ENCODE peak calls at places on chromosomes 3 and 15, in four cellular contexts. One of them, this sample, is unnamed.

GRCh38 chr3:141401584-141402475 is 33.5 kb downstream of the ZBTB38 start:
- DNase-seq in renal cortical epithelial cell: no peak
- DNase-seq in A549: peak
- DNase-seq in fibroblast of lung: peak
- DNase-seq in this sample: no peak

GRCh38 chr3:66953934-66954333 is 44.2 kb upstream of the KBTBD8 start:
- DNase-seq in renal cortical epithelial cell: no peak
- DNase-seq in A549: no peak
- DNase-seq in fibroblast of lung: no peak
- DNase-seq in this sample: no peak

GRCh38 chr15:63338170-63338569 is 43.5 kb downstream of the CA12 start:
- DNase-seq in renal cortical epithelial cell: peak
- DNase-seq in A549: no peak
- DNase-seq in fibroblast of lung: peak
- DNase-seq in this sample: no peak

GRCh38 chr15:76057332-76058000 is 2.3 kb upstream of the TMEM266 start:
- DNase-seq in fibroblast of lung: peak
- DNase-seq in A549: peak
- DNase-seq in renal cortical epithelial cell: peak
- DNase-seq in this sample: peak

GRCh38 chr15:62115847-62116246 is 49.1 kb downstream of the C2CD4A start:
- DNase-seq in renal cortical epithelial cell: peak
- DNase-seq in A549: no peak
- DNase-seq in fibroblast of lung: no peak
- DNase-seq in this sample: peak

GRCh38 chr3:138072816-138073215 is 42.6 kb downstream of the DZIP1L start:
- DNase-seq in fibroblast of lung: no peak
- DNase-seq in renal cortical epithelial cell: no peak
- DNase-seq in A549: no peak
- DNase-seq in this sample: no peak

GRCh38 chr3:187130346-187131066 is 8.8 kb downstream of the RPL39L start:
- DNase-seq in renal cortical epithelial cell: peak
- DNase-seq in A549: no peak
- DNase-seq in fibroblast of lung: peak
- DNase-seq in this sample: peak

GRCh38 chr3:51958603-51959521 is 3.7 kb downstream of the GPR62 start:
- DNase-seq in fibroblast of lung: no peak
- DNase-seq in renal cortical epithelial cell: no peak
- DNase-seq in A549: no peak
- DNase-seq in this sample: no peak

GRCh38 chr3:40445062-40445461 is 12.1 kb upstream of the RPL14 start:
- DNase-seq in A549: no peak
- DNase-seq in renal cortical epithelial cell: no peak
- DNase-seq in fibroblast of lung: no peak
- DNase-seq in this sample: no peak

GRCh38 chr3:177401375-177401774 is 204.1 kb upstream of the TBL1XR1 start:
- DNase-seq in fibroblast of lung: no peak
- DNase-seq in renal cortical epithelial cell: no peak
- DNase-seq in A549: no peak
- DNase-seq in this sample: no peak

GRCh38 chr3:174270841-174271240 is 588.3 kb upstream of the NAALADL2 start:
- DNase-seq in A549: no peak
- DNase-seq in fibroblast of lung: peak
- DNase-seq in renal cortical epithelial cell: peak
- DNase-seq in this sample: no peak

GRCh38 chr15:98785796-98786581 is 137.7 kb downstream of the IGF1R start:
- DNase-seq in renal cortical epithelial cell: peak
- DNase-seq in A549: no peak
- DNase-seq in fibroblast of lung: no peak
- DNase-seq in this sample: no peak

GRCh38 chr3:158768361-158768787 is 33.5 kb upstream of the MFSD1 start:
- DNase-seq in renal cortical epithelial cell: peak
- DNase-seq in fibroblast of lung: peak
- DNase-seq in A549: peak
- DNase-seq in this sample: peak

GRCh38 chr3:124558898-124559649 is 171.2 kb upstream of the UMPS start:
- DNase-seq in renal cortical epithelial cell: peak
- DNase-seq in fibroblast of lung: peak
- DNase-seq in A549: peak
- DNase-seq in this sample: peak

GRCh38 chr3:23923786-23924185 is 6.9 kb downstream of the RPL15 start:
- DNase-seq in A549: no peak
- DNase-seq in renal cortical epithelial cell: peak
- DNase-seq in fibroblast of lung: peak
- DNase-seq in this sample: peak

GRCh38 chr3:184338538-184338945 is 1.1 kb downstream of the FAM131A start:
- DNase-seq in fibroblast of lung: peak
- DNase-seq in renal cortical epithelial cell: no peak
- DNase-seq in A549: no peak
- DNase-seq in this sample: peak

GRCh38 chr15:34783471-34783870 is 11.9 kb downstream of the ACTC1 start:
- DNase-seq in renal cortical epithelial cell: no peak
- DNase-seq in A549: no peak
- DNase-seq in fibroblast of lung: no peak
- DNase-seq in this sample: no peak

GRCh38 chr15:23035964-23036566 is 3.3 kb downstream of the TUBGCP5 start:
- DNase-seq in renal cortical epithelial cell: peak
- DNase-seq in fibroblast of lung: peak
- DNase-seq in A549: peak
- DNase-seq in this sample: peak

GRCh38 chr3:9404680-9405079 is 7.3 kb downstream of the SETD5 start:
- DNase-seq in renal cortical epithelial cell: no peak
- DNase-seq in A549: no peak
- DNase-seq in fibroblast of lung: no peak
- DNase-seq in this sample: peak

GRCh38 chr3:29758108-29759020 is 477.5 kb downstream of the RBMS3 start:
- DNase-seq in renal cortical epithelial cell: peak
- DNase-seq in fibroblast of lung: peak
- DNase-seq in A549: no peak
- DNase-seq in this sample: peak

GRCh38 chr3:164155386-164155785 is 922.9 kb downstream of the SI start:
- DNase-seq in fibroblast of lung: no peak
- DNase-seq in A549: no peak
- DNase-seq in renal cortical epithelial cell: peak
- DNase-seq in this sample: no peak